ENCODE peak calls at places on chromosomes 16 and 17, in six cellular contexts. M is heart left ventricle, Q is esophagus squamous epithelium, N is OCI-LY7, T is A549, V is PC-3. K is an unnamed sample.
A peak's percentile ranks its signal among the peaks of the same experiment; 100 is the strongest.

GRCh38 chr16:87166321-87166720 is 150.9 kb downstream of the C16orf95 start:
- DNase-seq in T (no peak), V (no peak), N (no peak), M (no peak), Q (no peak), K (no peak)

GRCh38 chr17:63934391-63935112 is 2.4 kb upstream of the CD79B start:
- DNase-seq in Q (no peak), N (no peak), V (no peak), T (no peak), M (no peak), K (no peak)

GRCh38 chr16:90077757-90078593 is 844 bp upstream of the PRDM7 start:
- DNase-seq in V (peak; percentile 4), M (no peak), N (peak; percentile 68), T (peak; percentile 55), Q (no peak), K (peak; percentile 26)

GRCh38 chr17:68646626-68647526 is 45.7 kb upstream of the FAM20A start:
- DNase-seq in N (no peak), Q (no peak), T (no peak), V (peak; percentile 88), M (no peak), K (peak; percentile 3)

GRCh38 chr16:22813946-22814325 is at the start of gene HS3ST2:
- DNase-seq in V (no peak), M (peak; percentile 34), T (no peak), Q (no peak), N (no peak), K (no peak)

GRCh38 chr17:30176845-30177244 is 58.7 kb downstream of the SLC6A4 start:
- DNase-seq in N (no peak), M (no peak), Q (no peak), T (no peak), V (no peak), K (no peak)

GRCh38 chr17:15649861-15650391 is 30.4 kb upstream of the FBXW10B start:
- DNase-seq in N (no peak), T (peak; percentile 55), V (peak; percentile 94), M (peak; percentile 35), Q (no peak), K (peak; percentile 47)

GRCh38 chr17:39738568-39738901 is 797 bp downstream of the GRB7 start:
- DNase-seq in Q (no peak), M (no peak), T (peak; percentile 71), N (no peak), V (peak; percentile 48), K (no peak)

GRCh38 chr16:5460701-5461100 is 363.1 kb upstream of the EEF2KMT start:
- DNase-seq in N (no peak), Q (no peak), M (no peak), T (no peak), V (no peak), K (no peak)

GRCh38 chr17:18025596-18026407 is 13.2 kb downstream of the ATPAF2 start:
- DNase-seq in M (no peak), V (peak; percentile 68), N (no peak), Q (no peak), T (no peak), K (peak; percentile 27)

GRCh38 chr17:79993390-79994221 is 42.1 kb downstream of the TBC1D16 start:
- DNase-seq in Q (no peak), V (no peak), M (peak; percentile 70), N (peak; percentile 54), T (peak; percentile 85), K (peak; percentile 59)

GRCh38 chr17:49252148-49252682 is 21.6 kb upstream of the PHOSPHO1 start:
- DNase-seq in T (peak; percentile 59), Q (no peak), V (no peak), N (no peak), M (no peak), K (no peak)

GRCh38 chr16:54936086-54936978 is 5.7 kb downstream of the IRX5 start:
- DNase-seq in M (peak; percentile 22), T (no peak), V (peak; percentile 7), N (no peak), Q (no peak), K (peak; percentile 72)

GRCh38 chr16:56301391-56301850 is 110.1 kb downstream of the GNAO1 start:
- DNase-seq in N (no peak), M (no peak), Q (no peak), V (peak; percentile 13), T (no peak), K (peak; percentile 64)

GRCh38 chr16:3148256-3149192 is 13.7 kb downstream of the ZNF213 start:
- DNase-seq in M (no peak), V (no peak), Q (no peak), N (no peak), T (no peak), K (no peak)
- H3K4me1 ChIP-seq in M (peaks cover 20% of the 10 kb centered on the region), V (peaks cover 9% of the 10 kb centered on the region), Q (peaks cover 23% of the 10 kb centered on the region), N (peaks cover 17% of the 10 kb centered on the region), T (peaks cover 7% of the 10 kb centered on the region), K (peaks cover 2% of the 10 kb centered on the region)

GRCh38 chr16:84821728-84822676 is 2.2 kb downstream of the CRISPLD2 start:
- DNase-seq in V (peak; percentile 6), N (no peak), M (peak; percentile 57), T (no peak), Q (no peak), K (no peak)

GRCh38 chr16:84820771-84821170 is 986 bp downstream of the CRISPLD2 start:
- DNase-seq in Q (no peak), N (no peak), M (no peak), T (no peak), V (no peak), K (no peak)

GRCh38 chr16:84820305-84820684 is 510 bp downstream of the CRISPLD2 start:
- DNase-seq in Q (no peak), N (no peak), T (no peak), M (no peak), V (peak; percentile 7), K (no peak)

GRCh38 chr16:84819644-84820304 is at the start of gene CRISPLD2:
- DNase-seq in M (peak; percentile 91), V (peak; percentile 83), N (peak; percentile 73), Q (peak; percentile 49), T (peak; percentile 83), K (peak; percentile 69)

GRCh38 chr16:84821179-84821578 is 1.4 kb downstream of the CRISPLD2 start:
- DNase-seq in Q (no peak), N (no peak), T (no peak), V (no peak), M (no peak), K (no peak)
- H3K4me1 ChIP-seq in Q (peaks cover 18% of the 10 kb centered on the region), N (no peaks in the 10 kb centered on the region), T (peaks cover 11% of the 10 kb centered on the region), V (peaks cover 10% of the 10 kb centered on the region), M (no peaks in the 10 kb centered on the region), K (peaks cover 14% of the 10 kb centered on the region)

DNA sequence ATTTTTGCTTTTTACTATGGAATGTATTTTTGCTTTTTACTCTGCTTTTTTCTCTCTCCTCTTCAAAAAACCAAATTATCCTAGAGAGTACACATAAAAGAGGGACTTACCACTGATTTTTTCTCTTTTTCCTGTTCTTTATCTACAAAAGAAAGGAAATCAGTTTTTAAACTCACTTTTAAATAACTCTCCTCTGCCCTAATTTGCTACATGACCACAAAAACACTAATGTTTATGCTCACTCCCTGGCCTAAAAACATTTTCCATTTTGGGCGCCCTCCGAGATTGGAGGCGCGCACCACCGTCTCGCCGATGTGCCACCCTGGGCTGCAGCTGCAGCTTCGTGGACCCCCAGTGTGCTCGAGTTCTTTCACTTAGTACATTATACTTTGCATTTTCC is 1.1 kb downstream of the TK2 start:
- DNase-seq in Q (no peak), V (no peak), M (no peak), T (no peak), N (no peak), K (no peak)
- H3K4me1 ChIP-seq in Q (peaks cover 30% of the 10 kb centered on the region), V (peaks cover 21% of the 10 kb centered on the region), M (peaks cover 37% of the 10 kb centered on the region), T (peaks cover 38% of the 10 kb centered on the region), N (peaks cover 63% of the 10 kb centered on the region), K (peaks cover 21% of the 10 kb centered on the region)

GRCh38 chr17:58307468-58308172 is 21.0 kb downstream of the TSPOAP1 start:
- DNase-seq in Q (no peak), M (no peak), T (no peak), N (no peak), V (no peak), K (no peak)

GRCh38 chr17:58305626-58306025 is 23.0 kb downstream of the TSPOAP1 start:
- DNase-seq in M (no peak), N (no peak), V (no peak), Q (no peak), T (no peak), K (no peak)

GRCh38 chr17:58308173-58308984 is 20.2 kb downstream of the TSPOAP1 start:
- DNase-seq in M (no peak), Q (no peak), T (peak; percentile 35), V (no peak), N (no peak), K (no peak)

GRCh38 chr17:58304735-58305486 is 23.7 kb downstream of the TSPOAP1 start:
- DNase-seq in N (no peak), M (no peak), Q (no peak), T (no peak), V (no peak), K (no peak)

DNA sequence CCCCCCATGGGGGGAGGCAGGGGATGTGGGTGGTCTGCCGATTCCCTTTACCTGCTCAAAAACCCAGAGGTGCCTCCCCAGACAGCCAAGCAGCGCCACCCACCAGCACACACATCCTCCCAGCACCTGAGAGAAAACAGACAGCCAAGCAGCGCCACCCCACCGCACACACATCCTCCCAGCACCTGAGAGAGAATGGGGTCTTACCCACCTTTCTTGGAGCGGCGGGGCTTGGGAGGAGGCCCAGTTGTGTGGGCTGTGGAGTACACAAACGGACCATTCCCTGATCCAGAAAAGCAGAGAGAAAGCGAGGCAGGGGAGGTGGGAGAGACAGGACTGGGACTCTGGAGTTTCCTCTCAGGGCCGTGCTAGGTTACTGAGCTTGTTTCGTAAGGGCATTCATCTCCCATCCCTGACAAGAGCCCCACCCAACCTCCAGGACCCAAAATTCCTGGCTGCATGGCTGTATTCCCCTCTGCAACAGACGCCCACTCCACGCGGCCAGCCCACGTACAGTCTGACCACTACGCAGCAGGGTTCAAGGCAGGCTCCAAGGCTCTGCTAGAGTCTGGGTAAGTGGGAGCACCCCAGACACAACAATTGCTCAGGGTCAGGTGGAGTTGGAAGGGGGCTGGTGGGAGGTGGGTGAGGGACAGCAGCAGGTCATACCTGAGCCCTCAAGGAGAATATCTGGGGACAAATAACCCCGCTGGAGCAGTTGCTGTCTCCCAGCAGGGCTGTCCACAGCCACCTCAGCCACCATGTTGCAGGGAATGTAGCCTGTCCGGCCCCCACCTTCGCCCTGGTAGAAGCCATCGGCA is 22.3 kb downstream of the TSPOAP1 start:
- DNase-seq in M (no peak), T (no peak), Q (no peak), N (no peak), V (no peak), K (no peak)
- H3K4me1 ChIP-seq in M (no peaks in the 10 kb centered on the region), T (no peaks in the 10 kb centered on the region), Q (no peaks in the 10 kb centered on the region), N (peaks cover 22% of the 10 kb centered on the region), V (no peaks in the 10 kb centered on the region), K (no peaks in the 10 kb centered on the region)

DNA sequence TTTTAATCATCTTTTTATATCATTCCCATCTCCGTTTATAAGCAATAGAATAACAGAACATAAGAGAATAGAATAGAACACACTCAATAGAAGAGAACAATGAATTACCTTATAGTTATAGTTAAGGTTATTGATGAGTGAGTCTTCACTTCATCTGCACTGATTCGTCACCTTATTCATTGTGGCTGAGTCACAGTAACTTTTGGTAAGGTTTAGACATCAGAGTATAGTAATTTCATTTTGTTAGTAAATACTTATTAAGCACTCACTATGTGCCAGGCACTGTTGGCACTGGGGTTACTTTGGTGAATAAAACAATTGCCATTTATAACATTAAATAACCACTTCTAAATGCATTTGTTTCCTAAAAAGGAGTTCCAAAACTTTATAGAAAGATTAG is 22.5 kb downstream of the PHKB start:
- DNase-seq in V (no peak), M (no peak), T (no peak), Q (no peak), N (no peak), K (no peak)
- H3K4me1 ChIP-seq in V (peaks cover 3% of the 10 kb centered on the region), M (peaks cover 9% of the 10 kb centered on the region), T (peaks cover 10% of the 10 kb centered on the region), Q (no peaks in the 10 kb centered on the region), N (peaks cover 14% of the 10 kb centered on the region), K (no peaks in the 10 kb centered on the region)

K was measured in astrocyte.